ENCODE peak calls at places on chromosome 2, in five cellular contexts. O is sigmoid colon, S is transverse colon, Q is GM23248, K is right atrium auricular region. M is an unnamed sample.

GRCh38 chr2:219444566-219445091 is 10.0 kb downstream of the SPEG start:
- DNase-seq in O (peak; percentile 85), S (no peak), Q (peak; percentile 50), K (no peak), M (no peak)

GRCh38 chr2:157596992-157597681 is 31.5 kb downstream of the ACVR1C start:
- DNase-seq in O (peak; percentile 60), S (no peak), Q (peak; percentile 55), K (no peak), M (peak; percentile 24)

GRCh38 chr2:71895320-71896161 is 252.1 kb downstream of the CYP26B1 start:
- DNase-seq in O (no peak), S (no peak), Q (no peak), K (peak; percentile 48), M (no peak)

GRCh38 chr2:9370746-9371145 is 52.6 kb downstream of the ITGB1BP1 start:
- DNase-seq in O (no peak), S (no peak), Q (peak; percentile 11), K (no peak), M (no peak)

GRCh38 chr2:232489516-232490220 is 2.0 kb upstream of the ECEL1 start:
- DNase-seq in O (peak; percentile 59), S (no peak), Q (no peak), K (no peak), M (no peak)

GRCh38 chr2:219661197-219661954 is 33.9 kb downstream of the SLC4A3 start:
- DNase-seq in O (no peak), S (no peak), Q (no peak), K (no peak), M (no peak)

GRCh38 chr2:143128681-143129580 is at the start of gene ARHGAP15:
- DNase-seq in O (no peak), S (peak; percentile 39), Q (no peak), K (no peak), M (peak; percentile 67)

GRCh38 chr2:231670892-231671616 is 37.3 kb upstream of the PTMA start:
- DNase-seq in O (peak; percentile 71), S (peak; percentile 68), Q (peak; percentile 30), K (no peak), M (peak; percentile 28)

GRCh38 chr2:8767324-8767723 is 70.1 kb downstream of the KIDINS220 start:
- DNase-seq in O (no peak), S (no peak), Q (no peak), K (no peak), M (peak; percentile 19)

GRCh38 chr2:7044253-7045250 is 127.3 kb downstream of the RNF144A start:
- DNase-seq in O (peak; percentile 85), S (peak; percentile 69), Q (peak; percentile 64), K (peak; percentile 83), M (peak; percentile 63)

GRCh38 chr2:120262761-120263428 is 10.2 kb downstream of the RALB start:
- DNase-seq in O (no peak), S (no peak), Q (peak; percentile 72), K (no peak), M (no peak)
- H3K4me1 ChIP-seq in O (no peaks in the 10 kb centered on the region), S (no peaks in the 10 kb centered on the region), Q (peaks cover 10% of the 10 kb centered on the region), K (peaks cover 27% of the 10 kb centered on the region), M (peaks cover under 1% of the 10 kb centered on the region)

GRCh38 chr2:223920109-223920508 is 25.0 kb downstream of the WDFY1 start:
- DNase-seq in O (no peak), S (no peak), Q (no peak), K (no peak), M (no peak)

GRCh38 chr2:223921204-223921603 is 23.9 kb downstream of the WDFY1 start:
- DNase-seq in O (no peak), S (no peak), Q (no peak), K (no peak), M (no peak)

GRCh38 chr2:223925106-223925505 is 20.0 kb downstream of the WDFY1 start:
- DNase-seq in O (no peak), S (no peak), Q (peak; percentile 39), K (no peak), M (no peak)

GRCh38 chr2:223922308-223922707 is 22.8 kb downstream of the WDFY1 start:
- DNase-seq in O (no peak), S (no peak), Q (no peak), K (no peak), M (no peak)

GRCh38 chr2:223923976-223924375 is 21.2 kb downstream of the WDFY1 start:
- DNase-seq in O (no peak), S (no peak), Q (peak; percentile 17), K (no peak), M (no peak)
- H3K9me3 ChIP-seq in O (no peaks in the 10 kb centered on the region), S (no peaks in the 10 kb centered on the region), Q (no peaks in the 10 kb centered on the region), K (no peaks in the 10 kb centered on the region), M (no peaks in the 10 kb centered on the region)

GRCh38 chr2:200945395-200945729 is 18.1 kb downstream of the ORC2 start:
- DNase-seq in O (no peak), S (no peak), Q (no peak), K (no peak), M (no peak)

GRCh38 chr2:200944467-200945394 is 18.7 kb downstream of the ORC2 start:
- DNase-seq in O (no peak), S (peak; percentile 60), Q (peak; percentile 94), K (no peak), M (peak; percentile 64)

GRCh38 chr2:200950378-200950777 is 13.1 kb downstream of the ORC2 start:
- DNase-seq in O (no peak), S (no peak), Q (no peak), K (no peak), M (no peak)
- H3K36me3 ChIP-seq in O (peaks cover 25% of the 10 kb centered on the region), S (peaks cover 2% of the 10 kb centered on the region), Q (peaks cover 41% of the 10 kb centered on the region), K (peaks cover 52% of the 10 kb centered on the region), M (peaks cover 4% of the 10 kb centered on the region)

GRCh38 chr2:205766765-205767359 is 84.6 kb downstream of the NRP2 start:
- DNase-seq in O (peak; percentile 89), S (peak; percentile 68), Q (peak; percentile 73), K (peak; percentile 84), M (peak; percentile 72)
- H3K4me1 ChIP-seq in O (no peaks in the 10 kb centered on the region), S (peaks cover 38% of the 10 kb centered on the region), Q (peaks cover 28% of the 10 kb centered on the region), K (peaks cover 17% of the 10 kb centered on the region), M (peaks cover 11% of the 10 kb centered on the region)

DNA sequence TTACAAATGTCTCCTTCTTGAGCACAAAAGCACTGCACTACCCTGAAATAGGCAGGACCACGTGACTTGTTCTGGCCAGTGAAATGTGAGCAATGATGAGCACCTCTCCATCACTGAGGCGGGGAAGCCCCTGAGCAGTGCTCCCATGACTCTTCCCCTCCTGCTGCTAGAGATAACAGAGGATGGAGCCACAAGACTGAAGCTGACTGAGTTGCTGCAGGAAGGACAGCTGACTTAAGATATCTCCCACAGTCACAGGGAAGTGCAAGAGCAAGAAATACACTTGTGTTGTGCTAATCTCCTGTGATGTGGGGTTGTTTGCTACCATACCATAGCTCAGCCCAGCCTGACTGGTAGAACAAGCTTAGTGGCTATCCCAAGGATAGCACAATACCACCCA is 38.7 kb downstream of the STK39 start:
- DNase-seq in O (no peak), S (no peak), Q (no peak), K (no peak), M (no peak)
- H3K9me3 ChIP-seq in O (no peaks in the 10 kb centered on the region), S (no peaks in the 10 kb centered on the region), Q (no peaks in the 10 kb centered on the region), K (no peaks in the 10 kb centered on the region), M (no peaks in the 10 kb centered on the region)

GRCh38 chr2:241408849-241409248 is 52.8 kb downstream of the FARP2 start:
- DNase-seq in O (no peak), S (no peak), Q (no peak), K (no peak), M (no peak)

GRCh38 chr2:241413929-241414580 is 58.0 kb downstream of the FARP2 start:
- DNase-seq in O (no peak), S (no peak), Q (peak; percentile 34), K (no peak), M (no peak)

GRCh38 chr2:241415196-241415595 is 59.1 kb downstream of the FARP2 start:
- DNase-seq in O (no peak), S (no peak), Q (no peak), K (no peak), M (no peak)

GRCh38 chr2:241410739-241411176 is 54.7 kb downstream of the FARP2 start:
- DNase-seq in O (no peak), S (no peak), Q (peak; percentile 13), K (no peak), M (no peak)

DNA sequence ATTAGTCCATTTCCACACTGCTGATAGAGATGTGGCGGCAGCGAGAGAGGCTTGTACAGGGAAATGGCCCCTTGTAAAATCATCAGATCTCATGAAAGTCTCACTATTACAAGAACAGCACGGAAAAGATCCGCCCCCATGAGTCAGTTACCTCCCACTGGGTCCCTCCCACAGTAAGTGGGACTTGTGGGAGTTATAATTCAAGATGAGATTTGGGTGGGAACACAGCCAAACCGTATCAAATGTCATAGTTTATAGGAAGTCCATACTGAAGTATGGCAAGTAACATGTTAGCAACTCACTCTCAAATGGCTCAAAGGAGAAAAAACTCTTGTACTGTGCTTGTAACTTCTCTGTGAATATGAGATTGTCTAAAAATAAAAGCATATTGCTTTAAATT is 56.1 kb downstream of the FARP2 start:
- DNase-seq in O (no peak), S (peak; percentile 66), Q (peak; percentile 17), K (no peak), M (no peak)
- H3K36me3 ChIP-seq in O (peaks cover 40% of the 10 kb centered on the region), S (no peaks in the 10 kb centered on the region), Q (peaks cover 40% of the 10 kb centered on the region), K (peaks cover 58% of the 10 kb centered on the region), M (peaks cover 18% of the 10 kb centered on the region)

GRCh38 chr2:12070153-12070552 is 323.7 kb downstream of the LPIN1 start:
- DNase-seq in O (no peak), S (no peak), Q (no peak), K (no peak), M (no peak)

GRCh38 chr2:12073217-12073852 is 326.9 kb downstream of the LPIN1 start:
- DNase-seq in O (no peak), S (no peak), Q (no peak), K (no peak), M (no peak)

GRCh38 chr2:12069139-12069538 is 322.7 kb downstream of the LPIN1 start:
- DNase-seq in O (no peak), S (no peak), Q (no peak), K (no peak), M (no peak)

GRCh38 chr2:12071343-12071742 is 324.9 kb downstream of the LPIN1 start:
- DNase-seq in O (no peak), S (no peak), Q (no peak), K (no peak), M (no peak)

DNA sequence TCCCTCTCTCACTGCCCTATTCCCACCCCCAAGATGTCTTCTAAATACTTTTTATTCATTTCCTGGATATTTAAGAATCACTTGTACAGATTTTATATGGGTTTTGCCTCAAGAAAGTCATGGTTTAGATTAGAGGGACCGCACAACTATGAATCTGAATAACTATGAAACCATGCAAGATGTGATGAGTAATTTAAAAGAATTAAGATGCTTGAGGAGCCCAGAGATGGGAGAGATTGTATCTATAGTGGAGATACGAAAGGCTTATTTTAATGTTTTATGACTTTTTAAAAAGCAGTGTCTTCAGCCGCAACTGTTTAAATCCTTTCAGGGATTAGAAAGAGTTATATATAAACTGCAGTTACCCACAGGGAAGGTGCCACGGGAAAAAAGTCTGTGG is 324.1 kb downstream of the LPIN1 start:
- DNase-seq in O (no peak), S (no peak), Q (peak; percentile 64), K (no peak), M (no peak)
- H3K4me1 ChIP-seq in O (no peaks in the 10 kb centered on the region), S (no peaks in the 10 kb centered on the region), Q (peaks cover 14% of the 10 kb centered on the region), K (no peaks in the 10 kb centered on the region), M (no peaks in the 10 kb centered on the region)

DNA sequence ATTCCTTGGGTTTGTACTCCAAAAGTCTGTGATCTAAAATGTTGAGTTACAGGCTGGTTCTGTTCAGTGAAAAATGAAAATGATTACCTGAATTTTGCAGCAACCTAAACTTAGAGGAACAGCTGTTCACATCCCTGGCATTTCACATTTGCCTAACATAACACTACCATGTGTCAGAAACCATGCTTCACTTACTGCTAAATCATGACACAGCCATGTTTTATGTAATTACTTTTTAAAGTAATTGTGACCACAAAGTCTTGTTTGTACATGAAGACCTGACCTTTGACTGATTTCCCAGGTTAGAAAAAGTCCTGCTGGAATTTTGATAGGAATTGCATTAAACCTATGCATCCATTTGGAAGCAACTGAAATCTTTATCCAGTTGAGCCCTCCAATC is 79.1 kb downstream of the FAM168B start:
- DNase-seq in O (no peak), S (no peak), Q (no peak), K (no peak), M (no peak)
- H3K9me3 ChIP-seq in O (no peaks in the 10 kb centered on the region), S (no peaks in the 10 kb centered on the region), Q (no peaks in the 10 kb centered on the region), K (no peaks in the 10 kb centered on the region), M (no peaks in the 10 kb centered on the region)

M was measured in small intestine.